ENCODE peak calls at places on chromosomes 16 and 17, in four cellular contexts. E is K562, R is HEK293T, P is HepG2. Z is an unnamed sample.
A peak's percentile ranks its signal among the peaks of the same experiment; 100 is the strongest.

GRCh38 chr17:41065829-41066624 is at the start of gene KRTAP2-4:
- DNase-seq in E (peak; percentile 9), R (no peak), P (peak; percentile 28), Z (no peak)

GRCh38 chr16:12573730-12574383 is 229.8 kb downstream of the CPPED1 start:
- DNase-seq in E (peak; percentile 88), R (peak; percentile 44), P (peak; percentile 86), Z (no peak)

GRCh38 chr17:52419256-52419655 is 260.7 kb upstream of the CA10 start:
- DNase-seq in E (no peak), R (no peak), P (peak; percentile 69), Z (no peak)

GRCh38 chr17:48026503-48027321 is 10.9 kb downstream of the COPZ2 start:
- DNase-seq in E (peak; percentile 86), R (peak; percentile 86), P (peak; percentile 79), Z (peak; percentile 34)

GRCh38 chr16:17149904-17150483 is 320.8 kb downstream of the XYLT1 start:
- DNase-seq in E (no peak), R (no peak), P (peak; percentile 30), Z (no peak)

GRCh38 chr17:49576121-49576905 is 642 bp downstream of the NXPH3 start:
- DNase-seq in E (peak; percentile 86), R (peak; percentile 73), P (no peak), Z (no peak)

GRCh38 chr16:50351116-50351515 is 17.7 kb downstream of the BRD7 start:
- DNase-seq in E (no peak), R (no peak), P (no peak), Z (no peak)

GRCh38 chr17:10048951-10049350 is 143.9 kb upstream of the RCVRN start:
- DNase-seq in E (no peak), R (no peak), P (peak; percentile 16), Z (no peak)

GRCh38 chr17:45740553-45741330 is 43.4 kb upstream of the CRHR1 start:
- DNase-seq in E (peak; percentile 93), R (peak; percentile 74), P (peak; percentile 35), Z (no peak)

GRCh38 chr16:19645557-19645981 is 72.5 kb downstream of the KNOP1 start:
- DNase-seq in E (no peak), R (no peak), P (no peak), Z (no peak)

GRCh38 chr16:24580665-24581064 is 41.3 kb downstream of the RBBP6 start:
- DNase-seq in E (no peak), R (no peak), P (no peak), Z (no peak)

GRCh38 chr17:36901506-36901905 is 35.8 kb upstream of the LHX1 start:
- DNase-seq in E (no peak), R (no peak), P (peak; percentile 16), Z (no peak)

GRCh38 chr16:19289805-19290490 is 4.4 kb downstream of the CLEC19A start:
- DNase-seq in E (no peak), R (no peak), P (no peak), Z (no peak)

GRCh38 chr16:26709754-26710153 is 357.0 kb upstream of the C16orf82 start:
- DNase-seq in E (no peak), R (no peak), P (no peak), Z (no peak)

GRCh38 chr17:77374170-77374936 is 233.6 kb downstream of the SEC14L1 start:
- DNase-seq in E (peak; percentile 84), R (peak; percentile 90), P (peak; percentile 95), Z (no peak)

GRCh38 chr17:83194761-83195329 is 115.4 kb downstream of the METRNL start:
- DNase-seq in E (no peak), R (no peak), P (no peak), Z (no peak)

GRCh38 chr16:84643180-84643583 is 5.1 kb upstream of the KLHL36 start:
- DNase-seq in E (no peak), R (no peak), P (peak; percentile 35), Z (no peak)

GRCh38 chr17:74133726-74134125 is 69.8 kb upstream of the RPL38 start:
- DNase-seq in E (no peak), R (no peak), P (no peak), Z (no peak)

GRCh38 chr17:68344701-68345136 is 53.4 kb downstream of the ARSG start:
- DNase-seq in E (no peak), R (no peak), P (no peak), Z (no peak)

GRCh38 chr17:10360578-10360977 is 12.2 kb downstream of the MYH13 start:
- DNase-seq in E (no peak), R (no peak), P (no peak), Z (no peak)

GRCh38 chr16:20167323-20167722 is 93.6 kb upstream of the GPR139 start:
- DNase-seq in E (no peak), R (no peak), P (no peak), Z (no peak)

GRCh38 chr16:77219437-77219836 is 20.2 kb downstream of the SYCE1L start:
- DNase-seq in E (no peak), R (no peak), P (no peak), Z (no peak)

GRCh38 chr17:28712037-28712704 is 483 bp upstream of the PROCA1 start:
- DNase-seq in E (peak; percentile 77), R (peak; percentile 16), P (no peak), Z (no peak)

GRCh38 chr17:27549251-27549919 is 81.6 kb upstream of the LGALS9 start:
- DNase-seq in E (no peak), R (no peak), P (no peak), Z (no peak)

GRCh38 chr16:35714665-35715064 is 2255.3 kb downstream of the TP53TG3F start:
- DNase-seq in E (no peak), R (no peak), P (no peak), Z (no peak)

GRCh38 chr17:62763891-62764600 is 44.1 kb downstream of the MARCHF10 start:
- DNase-seq in E (no peak), R (no peak), P (no peak), Z (no peak)

GRCh38 chr16:87698676-87699179 is 67.1 kb downstream of the KLHDC4 start:
- DNase-seq in E (no peak), R (no peak), P (no peak), Z (no peak)

GRCh38 chr17:46194393-46195216 is 1.4 kb upstream of the KANSL1 start:
- DNase-seq in E (peak; percentile 49), R (peak; percentile 39), P (no peak), Z (peak; percentile 89)

GRCh38 chr17:31509095-31509804 is 117.8 kb downstream of the RAB11FIP4 start:
- DNase-seq in E (no peak), R (no peak), P (no peak), Z (no peak)

GRCh38 chr16:87855852-87856715 is 13.2 kb downstream of the SLC7A5 start:
- DNase-seq in E (no peak), R (no peak), P (peak; percentile 83), Z (no peak)

GRCh38 chr17:81034168-81034777 is 678 bp upstream of the BAIAP2 start:
- DNase-seq in E (peak; percentile 31), R (no peak), P (no peak), Z (no peak)

GRCh38 chr17:81036128-81036891 is 1.4 kb downstream of the BAIAP2 start:
- DNase-seq in E (no peak), R (no peak), P (no peak), Z (no peak)

GRCh38 chr17:81035389-81036127 is 607 bp downstream of the BAIAP2 start:
- DNase-seq in E (peak; percentile 79), R (no peak), P (no peak), Z (no peak)

GRCh38 chr17:81033535-81034167 is 1.3 kb upstream of the BAIAP2 start:
- DNase-seq in E (no peak), R (no peak), P (peak; percentile 44), Z (no peak)

DNA sequence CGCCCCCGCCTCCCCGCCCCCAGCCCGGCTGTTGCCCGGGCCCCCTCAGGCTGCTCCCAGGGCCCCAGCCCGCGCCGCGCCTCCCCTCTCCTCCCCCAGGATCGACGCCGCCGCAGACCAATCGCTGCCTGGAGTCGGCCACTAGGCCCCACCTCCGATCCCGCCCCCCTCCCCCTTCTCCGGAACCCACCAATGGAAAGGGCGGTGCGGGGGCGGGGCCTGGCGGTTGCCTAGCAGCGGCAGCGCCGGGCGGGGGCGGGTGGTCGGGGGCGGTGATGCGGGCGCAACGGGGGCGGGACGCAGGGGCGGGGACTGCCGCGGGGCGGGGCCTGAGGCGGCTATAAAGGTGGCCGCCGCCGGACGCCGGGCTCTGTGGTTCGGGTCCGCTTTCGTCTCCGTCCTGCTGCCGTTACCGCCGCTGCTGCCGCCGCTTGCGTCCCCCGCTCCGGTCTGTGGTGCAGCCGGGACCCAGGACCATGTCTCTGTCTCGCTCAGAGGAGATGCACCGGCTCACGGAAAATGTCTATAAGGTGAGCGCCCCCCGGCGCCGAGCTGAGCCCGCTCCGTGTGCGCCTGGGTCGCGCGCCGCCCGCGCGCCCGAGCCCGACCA is at the start of gene BAIAP2:
- DNase-seq in E (peak; percentile 98), R (peak; percentile 100), P (peak; percentile 89), Z (peak; percentile 21)
- TF ChIP-seq FOXK2 in E (no peak), R (no peak), P (no peak), Z (no peak)

GRCh38 chr16:58264961-58265479 is 29.8 kb downstream of the PRSS54 start:
- DNase-seq in E (peak; percentile 52), R (peak; percentile 21), P (no peak), Z (no peak)
- TF ChIP-seq FOXK2 in E (peak; percentile 5), R (no peak), P (no peak), Z (no peak)

GRCh38 chr16:86302710-86303109 is 207.6 kb upstream of the FOXF1 start:
- DNase-seq in E (no peak), R (no peak), P (no peak), Z (no peak)

GRCh38 chr16:86299882-86300490 is 210.3 kb upstream of the FOXF1 start:
- DNase-seq in E (no peak), R (no peak), P (no peak), Z (no peak)

GRCh38 chr16:86298166-86299131 is 211.9 kb upstream of the FOXF1 start:
- DNase-seq in E (no peak), R (no peak), P (no peak), Z (no peak)

GRCh38 chr16:86303787-86304685 is 206.3 kb upstream of the FOXF1 start:
- DNase-seq in E (no peak), R (no peak), P (no peak), Z (no peak)

DNA sequence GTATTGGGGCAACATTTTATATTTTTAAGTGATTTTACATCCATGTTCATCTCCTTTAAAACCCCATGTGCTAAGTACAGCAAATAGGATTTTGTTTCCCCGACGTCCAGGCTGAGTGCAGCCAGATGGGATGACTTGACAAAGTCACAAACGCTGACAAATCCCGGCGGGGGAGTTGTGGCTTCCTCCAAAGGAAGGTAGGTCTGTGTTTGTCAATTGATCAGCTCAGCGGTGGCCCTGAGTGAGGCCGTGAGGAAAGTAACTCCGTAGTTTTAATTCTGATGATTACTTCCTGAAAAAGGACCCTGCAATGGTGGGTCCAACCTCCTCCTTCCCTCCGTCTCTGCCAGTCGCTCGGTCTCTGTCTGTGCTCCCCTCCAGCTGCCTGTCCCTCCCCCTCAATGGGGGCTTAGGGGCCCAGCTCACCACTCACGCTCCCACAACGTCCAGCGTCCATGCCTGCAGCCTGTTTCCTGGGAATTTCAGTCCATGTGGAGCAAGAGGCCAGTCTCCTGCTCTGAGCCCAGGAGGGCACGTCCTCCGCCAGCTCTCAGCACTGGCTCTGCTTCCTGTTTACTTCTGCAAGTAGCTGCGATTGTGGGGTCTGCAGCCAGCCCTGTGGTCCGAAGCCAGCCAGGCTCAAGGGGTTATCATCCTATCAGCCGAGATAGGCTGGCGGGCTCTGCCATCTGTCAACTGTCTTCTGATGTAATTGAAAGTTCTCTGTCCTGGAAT is 209.4 kb upstream of the FOXF1 start:
- DNase-seq in E (peak; percentile 23), R (no peak), P (no peak), Z (no peak)
- TF ChIP-seq FOXK2 in E (no peak), R (no peak), P (no peak), Z (no peak)

GRCh38 chr16:54178491-54178976 is 108.1 kb downstream of the IRX3 start:
- DNase-seq in E (no peak), R (no peak), P (no peak), Z (no peak)
- TF ChIP-seq FOXK2 in E (no peak), R (no peak), P (no peak), Z (no peak)